ENCODE peak calls at places on chromosomes 5 and 9, in nine cellular contexts. One of them, this sample, is unnamed.

GRCh38 chr5:133423618-133424282 is 188.6 kb downstream of the FSTL4 start:
- DNase-seq in dorsolateral prefrontal cortex: peak
- DNase-seq in RWPE1: peak
- DNase-seq in Peyer's patch: peak
- DNase-seq in neural progenitor cell: peak
- DNase-seq in WERI-Rb-1: peak
- DNase-seq in IMR-90: peak
- DNase-seq in colonic mucosa: peak
- DNase-seq in CD4-positive, CD25-positive, alpha-beta regulatory T cell: peak
- DNase-seq in this sample: peak

GRCh38 chr5:42494414-42494813 is 71.2 kb downstream of the GHR start:
- DNase-seq in dorsolateral prefrontal cortex: no peak
- DNase-seq in RWPE1: peak
- DNase-seq in Peyer's patch: no peak
- DNase-seq in neural progenitor cell: no peak
- DNase-seq in WERI-Rb-1: no peak
- DNase-seq in IMR-90: peak
- DNase-seq in colonic mucosa: no peak
- DNase-seq in CD4-positive, CD25-positive, alpha-beta regulatory T cell: no peak
- DNase-seq in this sample: no peak

GRCh38 chr9:128152133-128152780 is 3.0 kb downstream of the LCN2 start:
- DNase-seq in dorsolateral prefrontal cortex: no peak
- DNase-seq in RWPE1: no peak
- DNase-seq in Peyer's patch: no peak
- DNase-seq in neural progenitor cell: no peak
- DNase-seq in WERI-Rb-1: no peak
- DNase-seq in IMR-90: no peak
- DNase-seq in colonic mucosa: no peak
- DNase-seq in CD4-positive, CD25-positive, alpha-beta regulatory T cell: no peak
- DNase-seq in this sample: no peak

GRCh38 chr5:14753292-14753691 is 88.8 kb downstream of the OTULIN start:
- DNase-seq in dorsolateral prefrontal cortex: no peak
- DNase-seq in RWPE1: no peak
- DNase-seq in Peyer's patch: no peak
- DNase-seq in neural progenitor cell: no peak
- DNase-seq in WERI-Rb-1: no peak
- DNase-seq in IMR-90: peak
- DNase-seq in colonic mucosa: no peak
- DNase-seq in CD4-positive, CD25-positive, alpha-beta regulatory T cell: no peak
- DNase-seq in this sample: no peak

GRCh38 chr9:107118873-107119272 is 164.2 kb upstream of the RAD23B start:
- DNase-seq in dorsolateral prefrontal cortex: no peak
- DNase-seq in RWPE1: no peak
- DNase-seq in Peyer's patch: no peak
- DNase-seq in neural progenitor cell: no peak
- DNase-seq in WERI-Rb-1: peak
- DNase-seq in IMR-90: no peak
- DNase-seq in colonic mucosa: no peak
- DNase-seq in CD4-positive, CD25-positive, alpha-beta regulatory T cell: no peak
- DNase-seq in this sample: no peak

GRCh38 chr9:33170464-33171156 is 3.5 kb upstream of the B4GALT1 start:
- DNase-seq in dorsolateral prefrontal cortex: no peak
- DNase-seq in RWPE1: no peak
- DNase-seq in Peyer's patch: peak
- DNase-seq in neural progenitor cell: peak
- DNase-seq in WERI-Rb-1: peak
- DNase-seq in IMR-90: no peak
- DNase-seq in colonic mucosa: peak
- DNase-seq in CD4-positive, CD25-positive, alpha-beta regulatory T cell: peak
- DNase-seq in this sample: peak

GRCh38 chr5:861442-862366 is 10.9 kb upstream of the ZDHHC11 start:
- DNase-seq in dorsolateral prefrontal cortex: no peak
- DNase-seq in RWPE1: peak
- DNase-seq in Peyer's patch: no peak
- DNase-seq in neural progenitor cell: no peak
- DNase-seq in WERI-Rb-1: no peak
- DNase-seq in IMR-90: no peak
- DNase-seq in colonic mucosa: no peak
- DNase-seq in CD4-positive, CD25-positive, alpha-beta regulatory T cell: no peak
- DNase-seq in this sample: no peak

GRCh38 chr5:10856646-10857332 is 95.8 kb upstream of the DAP start:
- DNase-seq in dorsolateral prefrontal cortex: peak
- DNase-seq in RWPE1: peak
- DNase-seq in Peyer's patch: no peak
- DNase-seq in neural progenitor cell: peak
- DNase-seq in WERI-Rb-1: peak
- DNase-seq in IMR-90: peak
- DNase-seq in colonic mucosa: no peak
- DNase-seq in CD4-positive, CD25-positive, alpha-beta regulatory T cell: peak
- DNase-seq in this sample: peak

GRCh38 chr5:155836404-155836803 is 490.6 kb upstream of the SGCD start:
- DNase-seq in dorsolateral prefrontal cortex: no peak
- DNase-seq in RWPE1: no peak
- DNase-seq in Peyer's patch: no peak
- DNase-seq in neural progenitor cell: no peak
- DNase-seq in WERI-Rb-1: no peak
- DNase-seq in IMR-90: no peak
- DNase-seq in colonic mucosa: no peak
- DNase-seq in CD4-positive, CD25-positive, alpha-beta regulatory T cell: no peak
- DNase-seq in this sample: no peak

GRCh38 chr5:94558028-94558427 is 60.4 kb downstream of the KIAA0825 start:
- DNase-seq in dorsolateral prefrontal cortex: no peak
- DNase-seq in RWPE1: no peak
- DNase-seq in Peyer's patch: no peak
- DNase-seq in neural progenitor cell: no peak
- DNase-seq in WERI-Rb-1: no peak
- DNase-seq in IMR-90: no peak
- DNase-seq in colonic mucosa: no peak
- DNase-seq in CD4-positive, CD25-positive, alpha-beta regulatory T cell: no peak
- DNase-seq in this sample: no peak

GRCh38 chr9:123606141-123606540 is 250.1 kb downstream of the CRB2 start:
- DNase-seq in dorsolateral prefrontal cortex: no peak
- DNase-seq in RWPE1: no peak
- DNase-seq in Peyer's patch: no peak
- DNase-seq in neural progenitor cell: no peak
- DNase-seq in WERI-Rb-1: no peak
- DNase-seq in IMR-90: no peak
- DNase-seq in colonic mucosa: no peak
- DNase-seq in CD4-positive, CD25-positive, alpha-beta regulatory T cell: no peak
- DNase-seq in this sample: no peak

GRCh38 chr9:19998823-19999455 is 210.1 kb upstream of the SLC24A2 start:
- DNase-seq in dorsolateral prefrontal cortex: no peak
- DNase-seq in RWPE1: peak
- DNase-seq in Peyer's patch: no peak
- DNase-seq in neural progenitor cell: no peak
- DNase-seq in WERI-Rb-1: no peak
- DNase-seq in IMR-90: no peak
- DNase-seq in colonic mucosa: no peak
- DNase-seq in CD4-positive, CD25-positive, alpha-beta regulatory T cell: no peak
- DNase-seq in this sample: no peak

GRCh38 chr5:102481044-102481715 is 17.6 kb downstream of the SLCO6A1 start:
- DNase-seq in dorsolateral prefrontal cortex: no peak
- DNase-seq in RWPE1: no peak
- DNase-seq in Peyer's patch: no peak
- DNase-seq in neural progenitor cell: no peak
- DNase-seq in WERI-Rb-1: no peak
- DNase-seq in IMR-90: no peak
- DNase-seq in colonic mucosa: no peak
- DNase-seq in CD4-positive, CD25-positive, alpha-beta regulatory T cell: no peak
- DNase-seq in this sample: no peak

GRCh38 chr5:150142800-150143724 is 12.6 kb downstream of the PDGFRB start:
- DNase-seq in dorsolateral prefrontal cortex: no peak
- DNase-seq in RWPE1: peak
- DNase-seq in Peyer's patch: no peak
- DNase-seq in neural progenitor cell: no peak
- DNase-seq in WERI-Rb-1: no peak
- DNase-seq in IMR-90: peak
- DNase-seq in colonic mucosa: peak
- DNase-seq in CD4-positive, CD25-positive, alpha-beta regulatory T cell: no peak
- DNase-seq in this sample: peak

DNA sequence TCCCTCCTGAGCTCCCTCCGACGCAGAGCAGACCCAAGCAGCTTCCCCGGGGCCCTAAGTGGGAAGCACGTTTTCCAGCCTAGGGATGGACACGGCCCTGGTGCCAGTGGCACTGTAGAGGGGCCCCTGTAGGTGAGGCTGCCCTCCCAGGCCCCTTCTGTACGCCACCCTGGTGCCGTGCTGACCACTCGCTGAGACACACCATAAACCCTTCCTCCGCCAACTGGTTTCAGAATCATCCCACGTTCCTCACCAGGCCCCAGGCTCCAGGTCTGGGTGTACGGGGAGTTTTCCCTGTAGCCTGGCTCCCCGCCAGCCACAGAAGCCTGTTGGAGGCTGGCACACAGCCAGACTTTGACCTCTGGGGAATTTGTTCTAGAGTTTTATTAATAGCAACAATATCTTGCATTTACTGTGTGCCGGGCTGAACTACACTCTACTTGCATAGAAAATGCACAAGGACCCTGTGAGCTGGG is 18.2 kb upstream of the WDR38 start:
- DNase-seq in dorsolateral prefrontal cortex: no peak
- DNase-seq in RWPE1: peak
- DNase-seq in Peyer's patch: no peak
- DNase-seq in neural progenitor cell: no peak
- DNase-seq in WERI-Rb-1: no peak
- DNase-seq in IMR-90: peak
- DNase-seq in colonic mucosa: peak
- DNase-seq in CD4-positive, CD25-positive, alpha-beta regulatory T cell: no peak
- DNase-seq in this sample: peak
- H3K27ac ChIP-seq in dorsolateral prefrontal cortex: no peak
- H3K27ac ChIP-seq in RWPE1: peak
- H3K27ac ChIP-seq in Peyer's patch: peak
- H3K27ac ChIP-seq in neural progenitor cell: no peak
- H3K27ac ChIP-seq in WERI-Rb-1: no peak
- H3K27ac ChIP-seq in IMR-90: no peak
- H3K27ac ChIP-seq in colonic mucosa: no peak
- H3K27ac ChIP-seq in CD4-positive, CD25-positive, alpha-beta regulatory T cell: no peak
- H3K27ac ChIP-seq in this sample: no peak

DNA sequence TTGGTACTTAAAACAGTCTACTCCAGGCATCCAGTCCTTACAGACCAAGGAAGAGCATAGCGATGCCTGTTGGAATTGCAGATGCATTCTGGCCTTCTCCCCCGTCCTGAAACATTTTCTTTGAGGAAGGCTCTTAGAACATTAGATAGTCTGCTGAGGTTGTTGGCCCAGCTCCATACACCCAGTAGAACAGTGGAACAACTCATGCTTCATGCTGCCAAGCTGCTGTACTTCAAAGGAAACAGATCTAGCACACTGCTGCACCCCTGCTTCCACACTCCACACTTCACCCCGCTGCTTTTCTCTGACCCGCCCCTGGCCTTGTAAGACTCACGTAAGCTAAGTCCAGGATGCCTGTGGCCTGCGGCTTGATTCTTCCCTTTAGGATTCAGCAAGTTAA is 33.4 kb upstream of the NCS1 start:
- DNase-seq in dorsolateral prefrontal cortex: peak
- DNase-seq in RWPE1: peak
- DNase-seq in Peyer's patch: no peak
- DNase-seq in neural progenitor cell: no peak
- DNase-seq in WERI-Rb-1: peak
- DNase-seq in IMR-90: peak
- DNase-seq in colonic mucosa: no peak
- DNase-seq in CD4-positive, CD25-positive, alpha-beta regulatory T cell: peak
- DNase-seq in this sample: peak
- H3K27ac ChIP-seq in dorsolateral prefrontal cortex: peak
- H3K27ac ChIP-seq in RWPE1: peak
- H3K27ac ChIP-seq in Peyer's patch: peak
- H3K27ac ChIP-seq in neural progenitor cell: no peak
- H3K27ac ChIP-seq in WERI-Rb-1: no peak
- H3K27ac ChIP-seq in IMR-90: peak
- H3K27ac ChIP-seq in colonic mucosa: no peak
- H3K27ac ChIP-seq in CD4-positive, CD25-positive, alpha-beta regulatory T cell: no peak
- H3K27ac ChIP-seq in this sample: peak

GRCh38 chr5:135233477-135233876 is 165.6 kb downstream of the MACROH2A1 start:
- DNase-seq in dorsolateral prefrontal cortex: no peak
- DNase-seq in RWPE1: no peak
- DNase-seq in Peyer's patch: no peak
- DNase-seq in neural progenitor cell: no peak
- DNase-seq in WERI-Rb-1: no peak
- DNase-seq in IMR-90: no peak
- DNase-seq in colonic mucosa: no peak
- DNase-seq in CD4-positive, CD25-positive, alpha-beta regulatory T cell: no peak
- DNase-seq in this sample: no peak
- H3K27ac ChIP-seq in dorsolateral prefrontal cortex: no peak
- H3K27ac ChIP-seq in RWPE1: peak
- H3K27ac ChIP-seq in Peyer's patch: no peak
- H3K27ac ChIP-seq in neural progenitor cell: no peak
- H3K27ac ChIP-seq in WERI-Rb-1: no peak
- H3K27ac ChIP-seq in IMR-90: no peak
- H3K27ac ChIP-seq in colonic mucosa: no peak
- H3K27ac ChIP-seq in CD4-positive, CD25-positive, alpha-beta regulatory T cell: no peak
- H3K27ac ChIP-seq in this sample: no peak

GRCh38 chr9:121752929-121753328 is 101.5 kb downstream of the DAB2IP start:
- DNase-seq in dorsolateral prefrontal cortex: no peak
- DNase-seq in RWPE1: no peak
- DNase-seq in Peyer's patch: no peak
- DNase-seq in neural progenitor cell: no peak
- DNase-seq in WERI-Rb-1: no peak
- DNase-seq in IMR-90: no peak
- DNase-seq in colonic mucosa: no peak
- DNase-seq in CD4-positive, CD25-positive, alpha-beta regulatory T cell: no peak
- DNase-seq in this sample: no peak

GRCh38 chr9:121750259-121750714 is 98.9 kb downstream of the DAB2IP start:
- DNase-seq in dorsolateral prefrontal cortex: no peak
- DNase-seq in RWPE1: no peak
- DNase-seq in Peyer's patch: no peak
- DNase-seq in neural progenitor cell: peak
- DNase-seq in WERI-Rb-1: no peak
- DNase-seq in IMR-90: no peak
- DNase-seq in colonic mucosa: no peak
- DNase-seq in CD4-positive, CD25-positive, alpha-beta regulatory T cell: no peak
- DNase-seq in this sample: no peak

GRCh38 chr9:121751686-121752445 is 100.4 kb downstream of the DAB2IP start:
- DNase-seq in dorsolateral prefrontal cortex: no peak
- DNase-seq in RWPE1: no peak
- DNase-seq in Peyer's patch: no peak
- DNase-seq in neural progenitor cell: no peak
- DNase-seq in WERI-Rb-1: no peak
- DNase-seq in IMR-90: no peak
- DNase-seq in colonic mucosa: no peak
- DNase-seq in CD4-positive, CD25-positive, alpha-beta regulatory T cell: no peak
- DNase-seq in this sample: peak

GRCh38 chr9:121749614-121750013 is 98.2 kb downstream of the DAB2IP start:
- DNase-seq in dorsolateral prefrontal cortex: no peak
- DNase-seq in RWPE1: no peak
- DNase-seq in Peyer's patch: no peak
- DNase-seq in neural progenitor cell: no peak
- DNase-seq in WERI-Rb-1: no peak
- DNase-seq in IMR-90: no peak
- DNase-seq in colonic mucosa: no peak
- DNase-seq in CD4-positive, CD25-positive, alpha-beta regulatory T cell: no peak
- DNase-seq in this sample: no peak

GRCh38 chr9:121750715-121751623 is 99.5 kb downstream of the DAB2IP start:
- DNase-seq in dorsolateral prefrontal cortex: peak
- DNase-seq in RWPE1: no peak
- DNase-seq in Peyer's patch: no peak
- DNase-seq in neural progenitor cell: peak
- DNase-seq in WERI-Rb-1: no peak
- DNase-seq in IMR-90: no peak
- DNase-seq in colonic mucosa: no peak
- DNase-seq in CD4-positive, CD25-positive, alpha-beta regulatory T cell: no peak
- DNase-seq in this sample: no peak
- H3K27ac ChIP-seq in dorsolateral prefrontal cortex: peak
- H3K27ac ChIP-seq in RWPE1: peak
- H3K27ac ChIP-seq in Peyer's patch: peak
- H3K27ac ChIP-seq in neural progenitor cell: peak
- H3K27ac ChIP-seq in WERI-Rb-1: no peak
- H3K27ac ChIP-seq in IMR-90: no peak
- H3K27ac ChIP-seq in colonic mucosa: no peak
- H3K27ac ChIP-seq in CD4-positive, CD25-positive, alpha-beta regulatory T cell: no peak
- H3K27ac ChIP-seq in this sample: no peak

GRCh38 chr5:34523382-34523716 is 132.8 kb upstream of the RAI14 start:
- DNase-seq in dorsolateral prefrontal cortex: no peak
- DNase-seq in RWPE1: no peak
- DNase-seq in Peyer's patch: no peak
- DNase-seq in neural progenitor cell: no peak
- DNase-seq in WERI-Rb-1: no peak
- DNase-seq in IMR-90: no peak
- DNase-seq in colonic mucosa: no peak
- DNase-seq in CD4-positive, CD25-positive, alpha-beta regulatory T cell: no peak
- DNase-seq in this sample: no peak
- H3K27ac ChIP-seq in dorsolateral prefrontal cortex: peak
- H3K27ac ChIP-seq in RWPE1: no peak
- H3K27ac ChIP-seq in Peyer's patch: no peak
- H3K27ac ChIP-seq in neural progenitor cell: no peak
- H3K27ac ChIP-seq in WERI-Rb-1: no peak
- H3K27ac ChIP-seq in IMR-90: peak
- H3K27ac ChIP-seq in colonic mucosa: no peak
- H3K27ac ChIP-seq in CD4-positive, CD25-positive, alpha-beta regulatory T cell: no peak
- H3K27ac ChIP-seq in this sample: no peak

This sample was measured in ovary.